ENCODE peak calls at places on chromosomes 7 and 10, in eight cellular contexts. One of them, this sample, is unnamed.

GRCh38 chr7:42064534-42064933 is 172.5 kb downstream of the GLI3 start:
- DNase-seq in breast epithelium: no peak
- DNase-seq in endodermal cell: no peak
- DNase-seq in GM12865: no peak
- DNase-seq in CD4-positive, CD25-positive, alpha-beta regulatory T cell: no peak
- DNase-seq in cardiac muscle cell: no peak
- DNase-seq in cardiac fibroblast: no peak
- DNase-seq in HCT116: no peak
- DNase-seq in this sample: no peak

GRCh38 chr7:80410081-80410480 is 101.8 kb downstream of the GNAT3 start:
- DNase-seq in breast epithelium: no peak
- DNase-seq in endodermal cell: no peak
- DNase-seq in GM12865: no peak
- DNase-seq in CD4-positive, CD25-positive, alpha-beta regulatory T cell: no peak
- DNase-seq in cardiac muscle cell: no peak
- DNase-seq in cardiac fibroblast: peak
- DNase-seq in HCT116: no peak
- DNase-seq in this sample: no peak

GRCh38 chr7:66542528-66543373 is 85.9 kb upstream of the KCTD7 start:
- DNase-seq in breast epithelium: no peak
- DNase-seq in endodermal cell: no peak
- DNase-seq in GM12865: no peak
- DNase-seq in CD4-positive, CD25-positive, alpha-beta regulatory T cell: peak
- DNase-seq in cardiac muscle cell: peak
- DNase-seq in cardiac fibroblast: peak
- DNase-seq in HCT116: no peak
- DNase-seq in this sample: no peak

GRCh38 chr10:3131098-3131497 is 41.5 kb downstream of the PITRM1 start:
- DNase-seq in breast epithelium: no peak
- DNase-seq in endodermal cell: no peak
- DNase-seq in GM12865: no peak
- DNase-seq in CD4-positive, CD25-positive, alpha-beta regulatory T cell: no peak
- DNase-seq in cardiac muscle cell: no peak
- DNase-seq in cardiac fibroblast: peak
- DNase-seq in HCT116: no peak
- DNase-seq in this sample: no peak

GRCh38 chr10:104267721-104268690 is 978 bp upstream of the GSTO2 start:
- DNase-seq in breast epithelium: no peak
- DNase-seq in endodermal cell: no peak
- DNase-seq in GM12865: peak
- DNase-seq in CD4-positive, CD25-positive, alpha-beta regulatory T cell: no peak
- DNase-seq in cardiac muscle cell: no peak
- DNase-seq in cardiac fibroblast: peak
- DNase-seq in HCT116: no peak
- DNase-seq in this sample: no peak

GRCh38 chr7:105934577-105935185 is 28.4 kb upstream of the CDHR3 start:
- DNase-seq in breast epithelium: no peak
- DNase-seq in endodermal cell: peak
- DNase-seq in GM12865: peak
- DNase-seq in CD4-positive, CD25-positive, alpha-beta regulatory T cell: peak
- DNase-seq in cardiac muscle cell: peak
- DNase-seq in cardiac fibroblast: peak
- DNase-seq in HCT116: peak
- DNase-seq in this sample: no peak

GRCh38 chr7:24701232-24701898 is 55.9 kb downstream of the GSDME start:
- DNase-seq in breast epithelium: no peak
- DNase-seq in endodermal cell: no peak
- DNase-seq in GM12865: no peak
- DNase-seq in CD4-positive, CD25-positive, alpha-beta regulatory T cell: no peak
- DNase-seq in cardiac muscle cell: peak
- DNase-seq in cardiac fibroblast: peak
- DNase-seq in HCT116: no peak
- DNase-seq in this sample: no peak

GRCh38 chr7:123208793-123209192 is 9.0 kb upstream of the SLC13A1 start:
- DNase-seq in breast epithelium: no peak
- DNase-seq in endodermal cell: peak
- DNase-seq in GM12865: no peak
- DNase-seq in CD4-positive, CD25-positive, alpha-beta regulatory T cell: no peak
- DNase-seq in cardiac muscle cell: peak
- DNase-seq in cardiac fibroblast: peak
- DNase-seq in HCT116: peak
- DNase-seq in this sample: no peak

GRCh38 chr7:2529161-2530075 is 9.8 kb downstream of the LFNG start:
- DNase-seq in breast epithelium: no peak
- DNase-seq in endodermal cell: no peak
- DNase-seq in GM12865: peak
- DNase-seq in CD4-positive, CD25-positive, alpha-beta regulatory T cell: peak
- DNase-seq in cardiac muscle cell: no peak
- DNase-seq in cardiac fibroblast: peak
- DNase-seq in HCT116: no peak
- DNase-seq in this sample: peak

GRCh38 chr10:61136151-61136550 is 192.2 kb upstream of the RHOBTB1 start:
- DNase-seq in breast epithelium: no peak
- DNase-seq in endodermal cell: peak
- DNase-seq in GM12865: no peak
- DNase-seq in CD4-positive, CD25-positive, alpha-beta regulatory T cell: no peak
- DNase-seq in cardiac muscle cell: no peak
- DNase-seq in cardiac fibroblast: peak
- DNase-seq in HCT116: no peak
- DNase-seq in this sample: no peak

GRCh38 chr10:75878586-75878985 is 447.2 kb downstream of the LRMDA start:
- DNase-seq in breast epithelium: no peak
- DNase-seq in endodermal cell: no peak
- DNase-seq in GM12865: no peak
- DNase-seq in CD4-positive, CD25-positive, alpha-beta regulatory T cell: no peak
- DNase-seq in cardiac muscle cell: no peak
- DNase-seq in cardiac fibroblast: no peak
- DNase-seq in HCT116: no peak
- DNase-seq in this sample: no peak

GRCh38 chr7:55230014-55230413 is 135.1 kb upstream of the LANCL2 start:
- DNase-seq in breast epithelium: no peak
- DNase-seq in endodermal cell: no peak
- DNase-seq in GM12865: no peak
- DNase-seq in CD4-positive, CD25-positive, alpha-beta regulatory T cell: no peak
- DNase-seq in cardiac muscle cell: no peak
- DNase-seq in cardiac fibroblast: no peak
- DNase-seq in HCT116: no peak
- DNase-seq in this sample: no peak

GRCh38 chr7:18402488-18403183 is 92.9 kb upstream of the HDAC9 start:
- DNase-seq in breast epithelium: no peak
- DNase-seq in endodermal cell: no peak
- DNase-seq in GM12865: no peak
- DNase-seq in CD4-positive, CD25-positive, alpha-beta regulatory T cell: no peak
- DNase-seq in cardiac muscle cell: no peak
- DNase-seq in cardiac fibroblast: peak
- DNase-seq in HCT116: no peak
- DNase-seq in this sample: no peak

GRCh38 chr10:50360486-50360885 is 109.2 kb upstream of the ASAH2 start:
- DNase-seq in breast epithelium: no peak
- DNase-seq in endodermal cell: no peak
- DNase-seq in GM12865: no peak
- DNase-seq in CD4-positive, CD25-positive, alpha-beta regulatory T cell: no peak
- DNase-seq in cardiac muscle cell: no peak
- DNase-seq in cardiac fibroblast: peak
- DNase-seq in HCT116: no peak
- DNase-seq in this sample: no peak

GRCh38 chr7:157479326-157479725 is 142.5 kb downstream of the DNAJB6 start:
- DNase-seq in breast epithelium: no peak
- DNase-seq in endodermal cell: peak
- DNase-seq in GM12865: no peak
- DNase-seq in CD4-positive, CD25-positive, alpha-beta regulatory T cell: no peak
- DNase-seq in cardiac muscle cell: no peak
- DNase-seq in cardiac fibroblast: no peak
- DNase-seq in HCT116: no peak
- DNase-seq in this sample: no peak

GRCh38 chr7:42736931-42737330 is 174.9 kb downstream of the C7orf25 start:
- DNase-seq in breast epithelium: no peak
- DNase-seq in endodermal cell: peak
- DNase-seq in GM12865: no peak
- DNase-seq in CD4-positive, CD25-positive, alpha-beta regulatory T cell: no peak
- DNase-seq in cardiac muscle cell: peak
- DNase-seq in cardiac fibroblast: no peak
- DNase-seq in HCT116: no peak
- DNase-seq in this sample: no peak

GRCh38 chr10:49512121-49512809 is 26.7 kb downstream of the ERCC6 start:
- DNase-seq in breast epithelium: no peak
- DNase-seq in endodermal cell: no peak
- DNase-seq in GM12865: peak
- DNase-seq in CD4-positive, CD25-positive, alpha-beta regulatory T cell: peak
- DNase-seq in cardiac muscle cell: peak
- DNase-seq in cardiac fibroblast: peak
- DNase-seq in HCT116: peak
- DNase-seq in this sample: no peak

GRCh38 chr7:124812764-124813163 is 47.2 kb upstream of the GPR37 start:
- DNase-seq in breast epithelium: no peak
- DNase-seq in endodermal cell: no peak
- DNase-seq in GM12865: no peak
- DNase-seq in CD4-positive, CD25-positive, alpha-beta regulatory T cell: no peak
- DNase-seq in cardiac muscle cell: no peak
- DNase-seq in cardiac fibroblast: no peak
- DNase-seq in HCT116: no peak
- DNase-seq in this sample: no peak

GRCh38 chr7:16465469-16466086 is at the start of gene SOSTDC1:
- DNase-seq in breast epithelium: no peak
- DNase-seq in endodermal cell: peak
- DNase-seq in GM12865: no peak
- DNase-seq in CD4-positive, CD25-positive, alpha-beta regulatory T cell: no peak
- DNase-seq in cardiac muscle cell: peak
- DNase-seq in cardiac fibroblast: peak
- DNase-seq in HCT116: no peak
- DNase-seq in this sample: no peak

GRCh38 chr10:130805635-130806030 is 505.9 kb downstream of the TCERG1L start:
- DNase-seq in breast epithelium: no peak
- DNase-seq in endodermal cell: peak
- DNase-seq in GM12865: no peak
- DNase-seq in CD4-positive, CD25-positive, alpha-beta regulatory T cell: no peak
- DNase-seq in cardiac muscle cell: no peak
- DNase-seq in cardiac fibroblast: no peak
- DNase-seq in HCT116: no peak
- DNase-seq in this sample: no peak

GRCh38 chr10:26557641-26558014 is 119.5 kb downstream of the APBB1IP start:
- DNase-seq in breast epithelium: no peak
- DNase-seq in endodermal cell: no peak
- DNase-seq in GM12865: no peak
- DNase-seq in CD4-positive, CD25-positive, alpha-beta regulatory T cell: no peak
- DNase-seq in cardiac muscle cell: no peak
- DNase-seq in cardiac fibroblast: peak
- DNase-seq in HCT116: no peak
- DNase-seq in this sample: no peak
- H3K4me3 ChIP-seq in breast epithelium: no peak
- H3K4me3 ChIP-seq in endodermal cell: no peak
- H3K4me3 ChIP-seq in GM12865: no peak
- H3K4me3 ChIP-seq in CD4-positive, CD25-positive, alpha-beta regulatory T cell: no peak
- H3K4me3 ChIP-seq in cardiac muscle cell: no peak
- H3K4me3 ChIP-seq in cardiac fibroblast: no peak
- H3K4me3 ChIP-seq in HCT116: peak
- H3K4me3 ChIP-seq in this sample: no peak

GRCh38 chr10:21524131-21524525 is 1.4 kb downstream of the SKIDA1 start:
- DNase-seq in breast epithelium: no peak
- DNase-seq in endodermal cell: peak
- DNase-seq in GM12865: no peak
- DNase-seq in CD4-positive, CD25-positive, alpha-beta regulatory T cell: no peak
- DNase-seq in cardiac muscle cell: no peak
- DNase-seq in cardiac fibroblast: no peak
- DNase-seq in HCT116: no peak
- DNase-seq in this sample: no peak
- H3K4me3 ChIP-seq in breast epithelium: peak
- H3K4me3 ChIP-seq in endodermal cell: peak
- H3K4me3 ChIP-seq in GM12865: no peak
- H3K4me3 ChIP-seq in CD4-positive, CD25-positive, alpha-beta regulatory T cell: no peak
- H3K4me3 ChIP-seq in cardiac muscle cell: peak
- H3K4me3 ChIP-seq in cardiac fibroblast: no peak
- H3K4me3 ChIP-seq in HCT116: no peak
- H3K4me3 ChIP-seq in this sample: peak

GRCh38 chr10:86670876-86671275 is 2.6 kb downstream of the LDB3 start:
- DNase-seq in breast epithelium: no peak
- DNase-seq in endodermal cell: no peak
- DNase-seq in GM12865: no peak
- DNase-seq in CD4-positive, CD25-positive, alpha-beta regulatory T cell: no peak
- DNase-seq in cardiac muscle cell: no peak
- DNase-seq in cardiac fibroblast: no peak
- DNase-seq in HCT116: no peak
- DNase-seq in this sample: no peak
- H3K4me3 ChIP-seq in breast epithelium: peak
- H3K4me3 ChIP-seq in endodermal cell: no peak
- H3K4me3 ChIP-seq in GM12865: no peak
- H3K4me3 ChIP-seq in CD4-positive, CD25-positive, alpha-beta regulatory T cell: no peak
- H3K4me3 ChIP-seq in cardiac muscle cell: peak
- H3K4me3 ChIP-seq in cardiac fibroblast: no peak
- H3K4me3 ChIP-seq in HCT116: no peak
- H3K4me3 ChIP-seq in this sample: peak

DNA sequence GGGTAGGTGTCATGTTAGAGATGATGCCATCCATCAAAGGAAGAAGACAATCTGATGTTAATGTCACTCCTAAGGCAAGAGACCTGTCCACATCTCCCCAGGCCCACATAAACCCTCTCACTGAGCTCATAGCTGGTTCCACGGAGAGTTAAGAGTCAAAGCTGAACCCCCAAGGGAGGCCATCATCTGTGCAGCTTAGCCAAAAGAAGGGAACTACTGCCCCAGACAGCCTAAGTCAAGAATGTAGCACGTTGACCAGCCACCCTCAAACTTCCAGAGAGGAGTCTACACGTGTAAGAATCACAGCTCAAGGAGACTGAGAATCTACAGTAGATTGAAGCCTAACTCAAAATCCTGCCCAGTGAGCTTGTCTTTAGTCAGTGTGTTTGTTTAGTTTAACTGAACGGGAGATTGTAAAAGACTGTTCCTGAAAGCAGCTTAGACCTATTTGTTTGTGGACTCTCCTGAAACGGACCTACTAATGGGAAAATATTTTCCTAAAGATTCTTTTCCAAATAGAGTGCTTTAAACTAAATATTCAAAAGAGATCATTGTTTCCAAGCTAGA is 192.7 kb upstream of the NFE2L3 start:
- DNase-seq in breast epithelium: no peak
- DNase-seq in endodermal cell: no peak
- DNase-seq in GM12865: no peak
- DNase-seq in CD4-positive, CD25-positive, alpha-beta regulatory T cell: no peak
- DNase-seq in cardiac muscle cell: no peak
- DNase-seq in cardiac fibroblast: no peak
- DNase-seq in HCT116: no peak
- DNase-seq in this sample: no peak
- H3K4me3 ChIP-seq in breast epithelium: no peak
- H3K4me3 ChIP-seq in endodermal cell: no peak
- H3K4me3 ChIP-seq in GM12865: no peak
- H3K4me3 ChIP-seq in CD4-positive, CD25-positive, alpha-beta regulatory T cell: no peak
- H3K4me3 ChIP-seq in cardiac muscle cell: no peak
- H3K4me3 ChIP-seq in cardiac fibroblast: no peak
- H3K4me3 ChIP-seq in HCT116: no peak
- H3K4me3 ChIP-seq in this sample: no peak

DNA sequence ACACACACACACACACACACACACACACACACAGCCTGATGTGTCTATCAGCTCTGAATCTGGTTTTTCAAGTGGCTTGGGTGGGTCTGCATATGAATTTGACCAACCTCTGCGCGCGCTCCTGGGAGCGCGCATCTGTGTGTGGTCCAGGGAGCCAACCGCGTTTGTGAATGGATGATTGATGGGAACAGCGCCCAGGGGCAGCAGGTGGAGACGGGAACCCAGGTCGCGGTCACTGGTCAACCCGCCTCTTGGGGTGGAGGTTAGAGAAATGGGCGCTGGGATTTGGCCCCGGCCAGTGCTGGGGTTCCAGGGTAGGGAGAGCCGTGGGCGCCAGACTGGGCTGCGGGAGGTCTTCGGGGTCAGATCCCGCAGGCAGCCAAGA is 166.1 kb upstream of the DPP6 start:
- DNase-seq in breast epithelium: no peak
- DNase-seq in endodermal cell: peak
- DNase-seq in GM12865: no peak
- DNase-seq in CD4-positive, CD25-positive, alpha-beta regulatory T cell: no peak
- DNase-seq in cardiac muscle cell: no peak
- DNase-seq in cardiac fibroblast: no peak
- DNase-seq in HCT116: no peak
- DNase-seq in this sample: no peak
- H3K4me3 ChIP-seq in breast epithelium: no peak
- H3K4me3 ChIP-seq in endodermal cell: no peak
- H3K4me3 ChIP-seq in GM12865: no peak
- H3K4me3 ChIP-seq in CD4-positive, CD25-positive, alpha-beta regulatory T cell: no peak
- H3K4me3 ChIP-seq in cardiac muscle cell: no peak
- H3K4me3 ChIP-seq in cardiac fibroblast: no peak
- H3K4me3 ChIP-seq in HCT116: no peak
- H3K4me3 ChIP-seq in this sample: no peak